ENCODE peak calls at places on chromosomes 6 and 20, in eight cellular contexts. One of them, this sample, is unnamed.

GRCh38 chr6:8180327-8181161 is 78.2 kb upstream of the EEF1E1 start:
- DNase-seq in Ammon's horn: peak
- DNase-seq in keratinocyte: no peak
- DNase-seq in Daoy: peak
- DNase-seq in AG09319: peak
- DNase-seq in activated CD4-positive, alpha-beta T cell treated with anti-CD3 and anti-CD28 coated beads, Interleukin-2, amount 50 U/mL, for 4 hours: no peak
- DNase-seq in heart right ventricle: no peak
- DNase-seq in GM13977: no peak
- DNase-seq in this sample: no peak

GRCh38 chr20:61564628-61565027 is 312.6 kb downstream of the CDH4 start:
- DNase-seq in heart right ventricle: no peak
- DNase-seq in Ammon's horn: no peak
- DNase-seq in keratinocyte: no peak
- DNase-seq in GM13977: no peak
- DNase-seq in Daoy: no peak
- DNase-seq in AG09319: no peak
- DNase-seq in activated CD4-positive, alpha-beta T cell treated with anti-CD3 and anti-CD28 coated beads, Interleukin-2, amount 50 U/mL, for 4 hours: no peak
- DNase-seq in this sample: no peak

GRCh38 chr20:50555687-50556086 is 45.5 kb downstream of the PTPN1 start:
- DNase-seq in activated CD4-positive, alpha-beta T cell treated with anti-CD3 and anti-CD28 coated beads, Interleukin-2, amount 50 U/mL, for 4 hours: no peak
- DNase-seq in GM13977: no peak
- DNase-seq in Ammon's horn: no peak
- DNase-seq in Daoy: no peak
- DNase-seq in AG09319: no peak
- DNase-seq in keratinocyte: no peak
- DNase-seq in heart right ventricle: no peak
- DNase-seq in this sample: no peak

GRCh38 chr6:33249732-33250625 is 21.7 kb downstream of the VPS52 start:
- DNase-seq in Daoy: peak
- DNase-seq in heart right ventricle: peak
- DNase-seq in Ammon's horn: no peak
- DNase-seq in activated CD4-positive, alpha-beta T cell treated with anti-CD3 and anti-CD28 coated beads, Interleukin-2, amount 50 U/mL, for 4 hours: no peak
- DNase-seq in keratinocyte: no peak
- DNase-seq in AG09319: peak
- DNase-seq in GM13977: no peak
- DNase-seq in this sample: peak

GRCh38 chr20:46139908-46140482 is 21.9 kb downstream of the CD40 start:
- DNase-seq in Daoy: no peak
- DNase-seq in Ammon's horn: no peak
- DNase-seq in GM13977: no peak
- DNase-seq in activated CD4-positive, alpha-beta T cell treated with anti-CD3 and anti-CD28 coated beads, Interleukin-2, amount 50 U/mL, for 4 hours: no peak
- DNase-seq in heart right ventricle: no peak
- DNase-seq in keratinocyte: peak
- DNase-seq in AG09319: no peak
- DNase-seq in this sample: no peak

GRCh38 chr6:84065718-84066290 is 32.2 kb downstream of the MRAP2 start:
- DNase-seq in keratinocyte: peak
- DNase-seq in Daoy: peak
- DNase-seq in activated CD4-positive, alpha-beta T cell treated with anti-CD3 and anti-CD28 coated beads, Interleukin-2, amount 50 U/mL, for 4 hours: no peak
- DNase-seq in GM13977: no peak
- DNase-seq in heart right ventricle: no peak
- DNase-seq in Ammon's horn: no peak
- DNase-seq in AG09319: no peak
- DNase-seq in this sample: no peak

GRCh38 chr6:3751730-3752537 is 421 bp upstream of the PXDC1 start:
- DNase-seq in Ammon's horn: peak
- DNase-seq in Daoy: peak
- DNase-seq in activated CD4-positive, alpha-beta T cell treated with anti-CD3 and anti-CD28 coated beads, Interleukin-2, amount 50 U/mL, for 4 hours: peak
- DNase-seq in AG09319: peak
- DNase-seq in GM13977: peak
- DNase-seq in heart right ventricle: peak
- DNase-seq in keratinocyte: no peak
- DNase-seq in this sample: peak

GRCh38 chr20:60838297-60838696 is 413.8 kb upstream of the CDH4 start:
- DNase-seq in heart right ventricle: no peak
- DNase-seq in activated CD4-positive, alpha-beta T cell treated with anti-CD3 and anti-CD28 coated beads, Interleukin-2, amount 50 U/mL, for 4 hours: no peak
- DNase-seq in Daoy: no peak
- DNase-seq in Ammon's horn: no peak
- DNase-seq in keratinocyte: no peak
- DNase-seq in AG09319: no peak
- DNase-seq in GM13977: no peak
- DNase-seq in this sample: no peak

GRCh38 chr6:1761472-1761871 is 151.8 kb downstream of the FOXC1 start:
- DNase-seq in Daoy: no peak
- DNase-seq in keratinocyte: no peak
- DNase-seq in Ammon's horn: no peak
- DNase-seq in AG09319: no peak
- DNase-seq in GM13977: no peak
- DNase-seq in heart right ventricle: no peak
- DNase-seq in activated CD4-positive, alpha-beta T cell treated with anti-CD3 and anti-CD28 coated beads, Interleukin-2, amount 50 U/mL, for 4 hours: no peak
- DNase-seq in this sample: no peak

GRCh38 chr20:39795401-39796272 is 833.5 kb downstream of the DHX35 start:
- DNase-seq in heart right ventricle: no peak
- DNase-seq in activated CD4-positive, alpha-beta T cell treated with anti-CD3 and anti-CD28 coated beads, Interleukin-2, amount 50 U/mL, for 4 hours: no peak
- DNase-seq in GM13977: no peak
- DNase-seq in Daoy: no peak
- DNase-seq in AG09319: no peak
- DNase-seq in Ammon's horn: no peak
- DNase-seq in keratinocyte: no peak
- DNase-seq in this sample: no peak

GRCh38 chr6:141451508-141452353 is 681.0 kb upstream of the GJE1 start:
- DNase-seq in activated CD4-positive, alpha-beta T cell treated with anti-CD3 and anti-CD28 coated beads, Interleukin-2, amount 50 U/mL, for 4 hours: no peak
- DNase-seq in keratinocyte: peak
- DNase-seq in Ammon's horn: no peak
- DNase-seq in GM13977: no peak
- DNase-seq in heart right ventricle: no peak
- DNase-seq in AG09319: no peak
- DNase-seq in Daoy: peak
- DNase-seq in this sample: no peak

GRCh38 chr6:49551126-49551865 is 828 bp downstream of the C6orf141 start:
- DNase-seq in GM13977: peak
- DNase-seq in keratinocyte: no peak
- DNase-seq in Ammon's horn: no peak
- DNase-seq in Daoy: peak
- DNase-seq in activated CD4-positive, alpha-beta T cell treated with anti-CD3 and anti-CD28 coated beads, Interleukin-2, amount 50 U/mL, for 4 hours: no peak
- DNase-seq in AG09319: no peak
- DNase-seq in heart right ventricle: no peak
- DNase-seq in this sample: peak

GRCh38 chr20:881051-881820 is 34.9 kb downstream of the ANGPT4 start:
- DNase-seq in GM13977: no peak
- DNase-seq in Ammon's horn: no peak
- DNase-seq in AG09319: no peak
- DNase-seq in Daoy: peak
- DNase-seq in keratinocyte: no peak
- DNase-seq in activated CD4-positive, alpha-beta T cell treated with anti-CD3 and anti-CD28 coated beads, Interleukin-2, amount 50 U/mL, for 4 hours: no peak
- DNase-seq in heart right ventricle: no peak
- DNase-seq in this sample: no peak

GRCh38 chr6:133645000-133645619 is 243.8 kb upstream of the TCF21 start:
- DNase-seq in keratinocyte: no peak
- DNase-seq in GM13977: no peak
- DNase-seq in activated CD4-positive, alpha-beta T cell treated with anti-CD3 and anti-CD28 coated beads, Interleukin-2, amount 50 U/mL, for 4 hours: no peak
- DNase-seq in Ammon's horn: no peak
- DNase-seq in Daoy: peak
- DNase-seq in AG09319: no peak
- DNase-seq in heart right ventricle: no peak
- DNase-seq in this sample: no peak

GRCh38 chr6:157445277-157445676 is 64.3 kb downstream of the ZDHHC14 start:
- DNase-seq in AG09319: no peak
- DNase-seq in Ammon's horn: no peak
- DNase-seq in Daoy: no peak
- DNase-seq in activated CD4-positive, alpha-beta T cell treated with anti-CD3 and anti-CD28 coated beads, Interleukin-2, amount 50 U/mL, for 4 hours: no peak
- DNase-seq in GM13977: no peak
- DNase-seq in heart right ventricle: no peak
- DNase-seq in keratinocyte: no peak
- DNase-seq in this sample: no peak

GRCh38 chr20:36700438-36700837 is 45.5 kb downstream of the NDRG3 start:
- DNase-seq in AG09319: no peak
- DNase-seq in GM13977: no peak
- DNase-seq in heart right ventricle: no peak
- DNase-seq in activated CD4-positive, alpha-beta T cell treated with anti-CD3 and anti-CD28 coated beads, Interleukin-2, amount 50 U/mL, for 4 hours: no peak
- DNase-seq in Ammon's horn: no peak
- DNase-seq in Daoy: no peak
- DNase-seq in keratinocyte: no peak
- DNase-seq in this sample: no peak

GRCh38 chr6:41652876-41653641 is 14.8 kb downstream of the MDFI start:
- DNase-seq in Ammon's horn: no peak
- DNase-seq in Daoy: no peak
- DNase-seq in keratinocyte: no peak
- DNase-seq in GM13977: no peak
- DNase-seq in AG09319: no peak
- DNase-seq in heart right ventricle: no peak
- DNase-seq in activated CD4-positive, alpha-beta T cell treated with anti-CD3 and anti-CD28 coated beads, Interleukin-2, amount 50 U/mL, for 4 hours: no peak
- DNase-seq in this sample: no peak

GRCh38 chr6:97052152-97052787 is 127.7 kb downstream of the KLHL32 start:
- DNase-seq in AG09319: no peak
- DNase-seq in Daoy: no peak
- DNase-seq in Ammon's horn: peak
- DNase-seq in GM13977: no peak
- DNase-seq in keratinocyte: no peak
- DNase-seq in activated CD4-positive, alpha-beta T cell treated with anti-CD3 and anti-CD28 coated beads, Interleukin-2, amount 50 U/mL, for 4 hours: no peak
- DNase-seq in heart right ventricle: no peak
- DNase-seq in this sample: no peak

GRCh38 chr6:161836643-161837448 is 563.0 kb upstream of the AGPAT4 start:
- DNase-seq in heart right ventricle: no peak
- DNase-seq in activated CD4-positive, alpha-beta T cell treated with anti-CD3 and anti-CD28 coated beads, Interleukin-2, amount 50 U/mL, for 4 hours: no peak
- DNase-seq in Daoy: no peak
- DNase-seq in keratinocyte: no peak
- DNase-seq in GM13977: no peak
- DNase-seq in Ammon's horn: peak
- DNase-seq in AG09319: no peak
- DNase-seq in this sample: no peak

GRCh38 chr6:150599199-150600002 is at the start of gene PLEKHG1:
- DNase-seq in activated CD4-positive, alpha-beta T cell treated with anti-CD3 and anti-CD28 coated beads, Interleukin-2, amount 50 U/mL, for 4 hours: peak
- DNase-seq in GM13977: peak
- DNase-seq in Daoy: peak
- DNase-seq in keratinocyte: no peak
- DNase-seq in heart right ventricle: peak
- DNase-seq in AG09319: no peak
- DNase-seq in Ammon's horn: peak
- DNase-seq in this sample: peak

This sample was measured in GM13976.